ENCODE peak calls at places on chromosomes 2 and 18, in ten cellular contexts. O is fibroblast of lung, R is HepG2, K is pancreas, I is mammary epithelial cell, W is cardiac fibroblast, C is GM10248, V is astrocyte, P is heart left ventricle, Z is epithelial cell of esophagus. J is an unnamed sample.

GRCh38 chr2:240961878-240962277 is 36.5 kb upstream of the SNED1 start:
- DNase-seq in R (no peak), P (no peak), W (no peak), O (no peak), I (no peak), K (no peak), V (no peak), C (no peak), Z (no peak), J (peak)

GRCh38 chr2:224638338-224638823 is 53.2 kb upstream of the CUL3 start:
- DNase-seq in R (no peak), W (no peak), P (no peak), I (no peak), O (peak), C (peak), V (peak), Z (no peak), K (no peak), J (no peak)

GRCh38 chr2:37770797-37771196 is 99.4 kb upstream of the CDC42EP3 start:
- DNase-seq in K (no peak), Z (no peak), V (peak), I (no peak), O (peak), P (no peak), C (no peak), R (no peak), W (no peak), J (no peak)

GRCh38 chr2:61471905-61472805 is 1.3 kb upstream of the USP34 start:
- DNase-seq in P (no peak), C (peak), W (peak), V (peak), I (peak), K (no peak), O (peak), Z (peak), R (peak), J (no peak)

GRCh38 chr2:5391361-5391760 is 300.8 kb upstream of the SOX11 start:
- DNase-seq in Z (no peak), R (no peak), C (no peak), P (peak), V (no peak), K (peak), I (no peak), O (no peak), W (no peak), J (no peak)

GRCh38 chr18:14189858-14190257 is 57.6 kb upstream of the ZNF519 start:
- DNase-seq in P (no peak), V (peak), Z (peak), K (no peak), O (peak), W (peak), I (peak), R (peak), C (no peak), J (no peak)

GRCh38 chr2:218326315-218326714 is 30.3 kb upstream of the CATIP start:
- DNase-seq in P (no peak), W (no peak), I (no peak), V (no peak), C (no peak), K (no peak), R (no peak), O (no peak), Z (no peak), J (no peak)

GRCh38 chr2:172701250-172701649 is 34.4 kb upstream of the RAPGEF4 start:
- DNase-seq in V (peak), O (peak), C (no peak), I (peak), Z (peak), P (no peak), K (no peak), W (peak), R (no peak), J (no peak)

GRCh38 chr2:108635630-108636354 is 83.5 kb upstream of the RANBP2 start:
- DNase-seq in K (no peak), W (no peak), I (no peak), O (no peak), R (no peak), P (no peak), Z (no peak), C (no peak), V (no peak), J (no peak)

GRCh38 chr2:6824962-6825361 is 40.7 kb downstream of the CMPK2 start:
- DNase-seq in W (peak), K (no peak), P (no peak), I (peak), V (peak), R (no peak), Z (no peak), O (peak), C (no peak), J (no peak)

GRCh38 chr2:54613794-54614257 is 109.6 kb upstream of the EML6 start:
- DNase-seq in I (peak), C (no peak), O (peak), V (peak), P (no peak), R (no peak), K (no peak), W (peak), Z (peak), J (no peak)

GRCh38 chr2:177772529-177772928 is 300.0 kb downstream of the PDE11A start:
- DNase-seq in W (peak), O (peak), P (no peak), C (peak), V (peak), R (peak), I (peak), Z (peak), K (no peak), J (no peak)

GRCh38 chr2:241386519-241386918 is 30.4 kb downstream of the FARP2 start:
- DNase-seq in O (no peak), W (peak), R (no peak), K (no peak), C (no peak), Z (no peak), I (no peak), P (no peak), V (no peak), J (no peak)

GRCh38 chr18:366466-367053 is 98.7 kb upstream of the THOC1 start:
- DNase-seq in K (no peak), C (no peak), W (no peak), O (no peak), V (no peak), R (no peak), Z (no peak), P (no peak), I (no peak), J (no peak)

GRCh38 chr2:174585111-174585510 is 12.5 kb downstream of the WIPF1 start:
- DNase-seq in O (no peak), W (no peak), Z (no peak), I (no peak), P (no peak), K (no peak), C (no peak), V (no peak), R (peak), J (no peak)

GRCh38 chr18:44342946-44343345 is 337.7 kb upstream of the SETBP1 start:
- DNase-seq in Z (peak), R (no peak), C (no peak), V (no peak), I (no peak), P (no peak), O (no peak), K (no peak), W (no peak), J (no peak)

GRCh38 chr2:149924549-149925213 is 337.1 kb upstream of the MMADHC start:
- DNase-seq in O (peak), I (peak), P (no peak), Z (peak), C (no peak), V (peak), R (no peak), W (no peak), K (no peak), J (no peak)

GRCh38 chr2:170462433-170463205 is 252.5 kb upstream of the SP5 start:
- DNase-seq in Z (no peak), I (no peak), W (no peak), C (no peak), P (no peak), V (no peak), O (no peak), K (no peak), R (no peak), J (no peak)

GRCh38 chr18:79569720-79570119 is 109.9 kb upstream of the CTDP1 start:
- DNase-seq in W (no peak), Z (no peak), V (no peak), C (no peak), P (no peak), O (no peak), R (no peak), K (peak), I (no peak), J (no peak)

GRCh38 chr18:52337286-52337685 is 2.7 kb upstream of the DCC start:
- DNase-seq in C (no peak), K (no peak), P (no peak), V (peak), I (peak), O (peak), Z (peak), R (no peak), W (no peak), J (no peak)

GRCh38 chr18:3283253-3283863 is 21.4 kb downstream of the MYL12B start:
- DNase-seq in R (no peak), O (no peak), W (no peak), K (no peak), Z (no peak), C (no peak), P (no peak), I (no peak), V (no peak), J (no peak)

GRCh38 chr2:33340265-33340664 is 136.2 kb upstream of the RASGRP3 start:
- DNase-seq in V (no peak), Z (no peak), O (no peak), C (no peak), P (peak), W (peak), I (no peak), R (no peak), K (peak), J (no peak)

GRCh38 chr2:121888189-121888557 is 132.7 kb downstream of the TSN start:
- DNase-seq in Z (peak), V (no peak), I (peak), K (no peak), W (no peak), O (no peak), R (peak), C (no peak), P (no peak), J (no peak)

GRCh38 chr2:190533175-190533967 is 1.2 kb downstream of the NEMP2 start:
- DNase-seq in K (no peak), Z (no peak), I (no peak), V (peak), P (no peak), W (no peak), C (no peak), R (no peak), O (peak), J (no peak)

GRCh38 chr2:218040883-218041282 is 28.2 kb upstream of the RUFY4 start:
- DNase-seq in Z (no peak), W (no peak), V (no peak), K (no peak), P (no peak), R (no peak), C (no peak), I (no peak), O (no peak), J (no peak)

GRCh38 chr2:48719480-48720177 is 35.9 kb downstream of the LHCGR start:
- DNase-seq in R (no peak), O (peak), K (no peak), V (peak), P (no peak), I (no peak), W (no peak), Z (no peak), C (no peak), J (no peak)

GRCh38 chr2:61771904-61772845 is 81.7 kb downstream of the FAM161A start:
- DNase-seq in O (no peak), R (no peak), W (no peak), C (no peak), Z (no peak), K (no peak), V (no peak), P (no peak), I (no peak), J (no peak)

GRCh38 chr2:29443627-29444026 is 328.4 kb downstream of the CLIP4 start:
- DNase-seq in C (no peak), P (no peak), W (no peak), K (no peak), R (no peak), O (peak), I (peak), V (no peak), Z (peak), J (no peak)

GRCh38 chr2:216492951-216493685 is 5.5 kb upstream of the RPL37A start:
- DNase-seq in V (peak), K (no peak), C (no peak), W (peak), O (peak), Z (peak), R (no peak), P (no peak), I (peak), J (no peak)

GRCh38 chr2:40259900-40260299 is 192.0 kb downstream of the SLC8A1 start:
- DNase-seq in V (no peak), K (no peak), Z (peak), C (no peak), R (no peak), P (no peak), W (no peak), I (no peak), O (no peak), J (no peak)

GRCh38 chr18:7319161-7319560 is 88.3 kb downstream of the LRRC30 start:
- DNase-seq in P (no peak), W (no peak), Z (no peak), I (no peak), C (no peak), R (no peak), K (no peak), O (no peak), V (no peak), J (no peak)

GRCh38 chr2:109254174-109254904 is 125.3 kb downstream of the SH3RF3 start:
- DNase-seq in K (no peak), I (no peak), V (no peak), Z (no peak), W (no peak), C (no peak), O (no peak), R (no peak), P (no peak), J (no peak)

GRCh38 chr2:67311536-67311935 is 85.6 kb upstream of the ETAA1 start:
- DNase-seq in P (no peak), V (peak), W (peak), R (no peak), O (peak), I (peak), C (no peak), K (no peak), Z (peak), J (no peak)

GRCh38 chr2:158990397-158991209 is 22.2 kb downstream of the TANC1 start:
- DNase-seq in O (peak), R (no peak), W (peak), I (peak), P (no peak), Z (peak), V (peak), K (no peak), C (no peak), J (no peak)

GRCh38 chr2:71336384-71336783 is 4.8 kb downstream of the ZNF638 start:
- DNase-seq in K (no peak), C (no peak), I (no peak), R (no peak), V (no peak), P (no peak), O (no peak), W (no peak), Z (no peak), J (no peak)
- TF ChIP-seq CTCF in K (no peak), C (no peak), I (no peak), R (no peak), V (no peak), P (no peak), O (no peak), W (no peak), Z (no peak), J (no peak)

GRCh38 chr18:23135679-23136325 is 517 bp downstream of the CABLES1 start:
- DNase-seq in P (peak), I (no peak), C (peak), K (peak), V (no peak), W (peak), Z (peak), O (peak), R (no peak), J (peak)
- TF ChIP-seq CTCF in P (no peak), I (no peak), C (no peak), K (no peak), V (no peak), W (no peak), Z (no peak), O (no peak), R (no peak), J (no peak)

GRCh38 chr2:198322275-198322674 is 517.9 kb downstream of the PLCL1 start:
- DNase-seq in C (no peak), W (no peak), I (no peak), K (no peak), Z (no peak), O (no peak), R (no peak), V (no peak), P (no peak), J (no peak)
- TF ChIP-seq CTCF in C (no peak), W (peak), I (no peak), K (no peak), Z (peak), O (peak), R (peak), V (peak), P (no peak), J (no peak)

DNA sequence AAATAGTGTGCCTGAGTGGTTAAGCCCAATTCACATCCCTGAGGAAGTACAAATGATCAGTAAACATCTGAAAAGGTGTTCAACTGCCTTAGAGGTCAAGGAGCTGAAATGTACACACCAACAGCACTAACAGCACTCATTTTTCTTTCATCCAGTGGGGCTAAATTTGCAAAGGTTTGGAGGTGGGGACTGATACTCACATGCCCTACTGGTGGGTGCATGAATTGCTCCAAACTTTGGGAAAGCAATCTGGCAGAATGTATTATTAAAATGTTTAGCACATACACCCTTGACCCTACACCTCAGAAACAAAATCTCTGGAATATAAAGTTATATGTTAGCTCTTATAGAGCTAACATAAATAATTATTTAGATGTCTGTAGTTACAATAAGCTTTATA is 19.0 kb upstream of the FAM178B start:
- DNase-seq in O (no peak), V (no peak), W (peak), I (no peak), P (no peak), Z (peak), R (peak), C (no peak), K (no peak), J (no peak)
- TF ChIP-seq CTCF in O (peak), V (peak), W (peak), I (peak), P (no peak), Z (peak), R (no peak), C (no peak), K (no peak), J (no peak)